ENCODE peak calls at places on chromosomes 12 and 14, in eight cellular contexts. Y is GM13976, K is dorsolateral prefrontal cortex, J is HepG2, F is progenitor cell of endocrine pancreas, V is BE2C, T is nephron progenitor cell, C is tibial artery. M is an unnamed sample.

GRCh38 chr12:65824314-65824563 is at the start of gene HMGA2:
- DNase-seq in J (no peak), F (no peak), T (peak; percentile 68), C (no peak), V (peak; percentile 7), K (no peak), Y (peak; percentile 48), M (no peak)

GRCh38 chr14:104286086-104286485 is 147.7 kb downstream of the KIF26A start:
- DNase-seq in C (no peak), T (no peak), K (no peak), V (peak; percentile 3), Y (no peak), J (no peak), F (no peak), M (no peak)

GRCh38 chr12:105524961-105525360 is 194.5 kb downstream of the C12orf75 start:
- DNase-seq in F (no peak), C (no peak), T (no peak), V (no peak), J (no peak), K (no peak), Y (no peak), M (no peak)

GRCh38 chr12:83136421-83136820 is 449.7 kb downstream of the TMTC2 start:
- DNase-seq in V (no peak), T (no peak), K (no peak), Y (no peak), J (no peak), F (no peak), C (no peak), M (no peak)

GRCh38 chr14:88706425-88706824 is 86.3 kb downstream of the EML5 start:
- DNase-seq in C (no peak), Y (no peak), F (no peak), T (no peak), J (no peak), K (no peak), V (no peak), M (peak; percentile 32)

GRCh38 chr12:96587691-96588090 is 98.3 kb downstream of the CFAP54 start:
- DNase-seq in Y (no peak), T (no peak), F (no peak), K (no peak), V (no peak), C (no peak), J (no peak), M (no peak)

GRCh38 chr12:115872919-115873357 is 404.6 kb downstream of the MED13L start:
- DNase-seq in T (no peak), J (peak; percentile 16), F (peak; percentile 44), Y (no peak), V (no peak), C (no peak), K (no peak), M (peak; percentile 97)

GRCh38 chr14:23057757-23058653 is 685 bp upstream of the CDH24 start:
- DNase-seq in F (peak; percentile 93), V (peak; percentile 94), C (peak; percentile 92), K (peak; percentile 89), Y (peak; percentile 92), J (peak; percentile 92), T (peak; percentile 95), M (peak; percentile 87)

GRCh38 chr14:25108959-25109358 is 59.0 kb upstream of the STXBP6 start:
- DNase-seq in V (peak; percentile 14), Y (no peak), K (no peak), F (no peak), J (peak; percentile 32), T (no peak), C (no peak), M (peak; percentile 6)

GRCh38 chr12:106211973-106212372 is 35.8 kb downstream of the CKAP4 start:
- DNase-seq in T (no peak), C (no peak), J (no peak), K (no peak), Y (no peak), V (no peak), F (no peak), M (no peak)

GRCh38 chr14:24473211-24473610 is 30.6 kb upstream of the SDR39U1 start:
- DNase-seq in K (no peak), J (no peak), F (no peak), T (no peak), Y (no peak), C (no peak), V (no peak), M (no peak)

GRCh38 chr14:69374235-69374634 is 23.9 kb downstream of the ERH start:
- DNase-seq in C (no peak), V (no peak), Y (no peak), K (no peak), F (no peak), T (no peak), J (no peak), M (no peak)

DNA sequence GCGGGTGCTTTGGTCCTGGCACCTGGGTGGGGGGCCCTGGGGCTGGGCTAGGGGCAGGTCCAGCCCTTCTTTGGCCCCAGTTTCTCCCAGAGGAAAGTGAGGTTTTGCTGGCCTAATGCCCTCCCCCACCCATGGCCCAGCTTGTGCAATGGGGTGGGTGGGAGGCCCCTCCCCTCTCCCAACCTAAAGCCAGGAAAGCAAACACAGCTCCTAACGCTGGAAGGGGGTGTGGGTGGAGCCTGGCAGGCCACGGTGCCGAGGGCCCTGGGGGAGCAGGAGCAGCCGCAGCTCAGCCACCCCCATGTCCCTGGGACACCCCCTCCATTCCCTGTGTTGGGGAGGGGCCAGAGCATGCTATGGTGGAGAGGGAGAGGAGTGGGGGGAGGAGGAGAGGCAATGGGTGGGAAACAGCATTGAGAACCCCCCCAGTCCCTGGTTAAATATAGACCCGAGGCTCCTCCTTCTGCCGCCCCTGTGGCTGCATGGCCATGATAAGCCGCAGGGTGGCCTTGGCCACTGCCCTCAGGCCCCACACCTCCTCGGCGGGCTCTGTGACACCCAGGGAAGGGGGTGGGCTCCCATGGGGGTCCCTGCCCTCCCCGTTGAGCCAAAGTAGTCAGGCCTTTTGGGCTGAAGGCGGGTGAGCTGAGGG is 4.7 kb downstream of the EXOC3L4 start:
- DNase-seq in Y (no peak), V (no peak), T (peak; percentile 22), J (peak; percentile 97), F (peak; percentile 42), C (no peak), K (no peak), M (no peak)
- TF ChIP-seq CTCF in Y (no peak), V (no peak), T (no peak), J (peak; percentile 44), F (peak; percentile 45), C (no peak), K (no peak), M (no peak)

GRCh38 chr12:58416211-58416610 is 474.8 kb downstream of the ATP23 start:
- DNase-seq in Y (no peak), C (no peak), V (no peak), J (no peak), K (no peak), T (no peak), F (no peak), M (peak; percentile 21)
- TF ChIP-seq CTCF in Y (no peak), C (no peak), V (no peak), J (no peak), K (no peak), T (no peak), F (no peak), M (no peak)

GRCh38 chr12:70698345-70698744 is 61.1 kb upstream of the PTPRB start:
- DNase-seq in J (no peak), Y (no peak), F (no peak), C (no peak), K (no peak), T (no peak), V (no peak), M (no peak)

GRCh38 chr12:70691018-70691672 is 53.9 kb upstream of the PTPRB start:
- DNase-seq in T (no peak), C (no peak), F (no peak), K (no peak), V (no peak), J (no peak), Y (no peak), M (peak; percentile 33)

GRCh38 chr12:70695361-70696023 is 58.3 kb upstream of the PTPRB start:
- DNase-seq in J (no peak), F (no peak), T (no peak), Y (no peak), V (no peak), K (no peak), C (no peak), M (no peak)

GRCh38 chr12:70686907-70687306 is 49.7 kb upstream of the PTPRB start:
- DNase-seq in K (no peak), V (no peak), Y (no peak), C (no peak), J (no peak), F (no peak), T (no peak), M (no peak)

DNA sequence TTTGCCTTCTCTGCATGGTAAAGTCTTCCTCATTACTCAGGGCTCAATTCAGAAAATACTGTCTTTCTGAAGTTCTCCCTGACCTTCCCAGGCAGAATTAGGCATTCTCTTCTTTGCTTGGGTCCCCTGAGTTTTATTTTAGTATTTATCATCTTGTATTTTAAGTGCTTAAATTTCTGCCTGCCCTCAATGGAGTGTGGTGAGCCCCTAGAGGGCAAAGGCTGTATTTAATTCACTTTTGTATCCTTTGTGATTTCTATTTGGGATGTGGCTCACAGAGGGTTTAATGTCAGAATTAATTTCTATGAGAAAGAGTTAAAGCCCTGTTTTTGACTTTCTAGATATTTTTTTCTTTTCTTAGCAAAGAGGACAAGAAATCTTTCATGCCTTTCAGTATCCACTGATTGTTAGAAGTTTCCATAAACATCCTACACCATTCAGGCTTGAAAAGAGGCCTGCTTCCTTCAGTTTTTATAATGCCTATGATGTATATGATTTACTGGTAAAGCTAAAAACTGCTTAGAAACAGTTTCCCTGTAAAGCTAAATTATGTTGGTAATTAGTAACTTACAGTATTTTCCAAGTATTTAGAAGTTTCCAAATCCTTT is 55.6 kb upstream of the PTPRB start:
- DNase-seq in C (no peak), V (no peak), T (no peak), K (no peak), Y (no peak), F (no peak), J (no peak), M (peak; percentile 23)
- TF ChIP-seq CTCF in C (peak; percentile 35), V (peak; percentile 54), T (peak; percentile 21), K (peak; percentile 24), Y (no peak), F (peak; percentile 54), J (no peak), M (peak; percentile 51)

DNA sequence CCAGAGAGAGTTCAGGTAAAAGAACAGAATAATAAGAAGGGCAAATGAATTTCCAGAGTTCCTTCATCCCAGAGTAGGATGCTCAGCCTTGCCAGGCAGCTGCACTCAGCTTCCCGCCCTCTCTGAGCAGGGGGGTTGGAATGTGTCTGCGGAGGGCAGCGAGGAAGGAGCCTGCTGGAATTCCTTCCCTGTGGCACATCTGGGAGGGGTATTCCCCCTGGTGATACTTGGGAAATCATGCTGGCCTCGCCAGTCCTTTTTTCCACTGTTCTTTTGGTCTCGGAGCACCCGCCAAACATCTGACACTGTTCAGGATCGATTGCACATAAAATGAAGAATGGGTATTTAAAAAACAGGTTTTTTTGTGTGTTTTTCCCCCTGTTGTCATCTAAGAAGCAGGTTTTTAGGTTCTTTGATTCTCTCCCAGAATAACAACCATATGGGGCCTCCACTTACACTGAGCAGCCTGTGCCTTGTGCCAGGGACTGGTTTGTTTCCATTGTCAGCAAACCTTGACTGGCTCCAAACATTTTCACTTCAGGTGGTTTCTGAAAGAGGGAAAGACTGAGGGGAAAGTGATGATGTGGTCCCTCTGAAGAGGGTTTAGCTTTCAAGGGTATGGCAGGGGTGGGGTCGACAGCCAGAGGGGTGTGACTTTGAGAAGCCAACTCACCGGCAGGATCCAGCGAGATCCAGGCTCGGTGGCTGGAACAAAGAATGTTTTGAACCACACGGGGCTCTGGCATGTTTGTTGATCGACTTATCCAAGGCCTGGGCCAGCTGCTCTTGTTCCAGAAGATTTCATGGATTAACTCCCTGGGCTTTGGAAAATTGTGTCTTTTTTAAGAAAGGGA is 215.1 kb downstream of the CACNA1C start:
- DNase-seq in C (peak; percentile 84), J (no peak), Y (peak; percentile 11), F (no peak), T (no peak), K (no peak), V (no peak), M (no peak)
- TF ChIP-seq CTCF in C (no peak), J (no peak), Y (no peak), F (no peak), T (no peak), K (no peak), V (no peak), M (no peak)